ENCODE peak calls at places on chromosomes 2 and 18, in seven cellular contexts. One of them, this sample, is unnamed.
A peak's percentile ranks its signal among the peaks of the same experiment; 100 is the strongest.

GRCh38 chr2:238701066-238701906 is 146.6 kb upstream of the TWIST2 start:
- DNase-seq in ELR: no peak
- DNase-seq in activated CD4-positive, CD25-positive, alpha-beta regulatory T cell treated with anti-CD3 and anti-CD28 coated beads, Interleukin-2, amount 50 U/mL, for 16 hours: no peak
- DNase-seq in CD8-positive, alpha-beta T cell: no peak
- DNase-seq in stimulated activated CD4-positive, alpha-beta T cell treated with anti-CD3 and anti-CD28 coated beads, Interleukin-15, amount 100 ng/mL, for 1 hour: no peak
- DNase-seq in GM04503: no peak
- DNase-seq in lower lobe of right lung: no peak
- DNase-seq in this sample: no peak

GRCh38 chr18:50011813-50012445 is 183.0 kb downstream of the MYO5B start:
- DNase-seq in ELR: peak; percentile 48
- DNase-seq in activated CD4-positive, CD25-positive, alpha-beta regulatory T cell treated with anti-CD3 and anti-CD28 coated beads, Interleukin-2, amount 50 U/mL, for 16 hours: no peak
- DNase-seq in GM04503: peak; percentile 21
- DNase-seq in stimulated activated CD4-positive, alpha-beta T cell treated with anti-CD3 and anti-CD28 coated beads, Interleukin-15, amount 100 ng/mL, for 1 hour: no peak
- DNase-seq in lower lobe of right lung: no peak
- DNase-seq in CD8-positive, alpha-beta T cell: no peak
- DNase-seq in this sample: no peak

GRCh38 chr2:96895032-96895708 is 25.3 kb upstream of the SEMA4C start:
- DNase-seq in stimulated activated CD4-positive, alpha-beta T cell treated with anti-CD3 and anti-CD28 coated beads, Interleukin-15, amount 100 ng/mL, for 1 hour: no peak
- DNase-seq in GM04503: no peak
- DNase-seq in lower lobe of right lung: no peak
- DNase-seq in CD8-positive, alpha-beta T cell: no peak
- DNase-seq in activated CD4-positive, CD25-positive, alpha-beta regulatory T cell treated with anti-CD3 and anti-CD28 coated beads, Interleukin-2, amount 50 U/mL, for 16 hours: no peak
- DNase-seq in ELR: no peak
- DNase-seq in this sample: no peak

GRCh38 chr2:62195421-62196277 is at the start of gene B3GNT2:
- DNase-seq in GM04503: no peak
- DNase-seq in activated CD4-positive, CD25-positive, alpha-beta regulatory T cell treated with anti-CD3 and anti-CD28 coated beads, Interleukin-2, amount 50 U/mL, for 16 hours: peak; percentile 67
- DNase-seq in stimulated activated CD4-positive, alpha-beta T cell treated with anti-CD3 and anti-CD28 coated beads, Interleukin-15, amount 100 ng/mL, for 1 hour: peak; percentile 70
- DNase-seq in ELR: peak; percentile 79
- DNase-seq in CD8-positive, alpha-beta T cell: peak; percentile 86
- DNase-seq in lower lobe of right lung: peak; percentile 88
- DNase-seq in this sample: peak; percentile 79

GRCh38 chr2:7796200-7796563 is 879.0 kb downstream of the RNF144A start:
- DNase-seq in stimulated activated CD4-positive, alpha-beta T cell treated with anti-CD3 and anti-CD28 coated beads, Interleukin-15, amount 100 ng/mL, for 1 hour: no peak
- DNase-seq in lower lobe of right lung: no peak
- DNase-seq in activated CD4-positive, CD25-positive, alpha-beta regulatory T cell treated with anti-CD3 and anti-CD28 coated beads, Interleukin-2, amount 50 U/mL, for 16 hours: no peak
- DNase-seq in ELR: no peak
- DNase-seq in GM04503: no peak
- DNase-seq in CD8-positive, alpha-beta T cell: no peak
- DNase-seq in this sample: no peak

GRCh38 chr2:104702451-104702850 is 151.5 kb upstream of the POU3F3 start:
- DNase-seq in GM04503: no peak
- DNase-seq in ELR: no peak
- DNase-seq in activated CD4-positive, CD25-positive, alpha-beta regulatory T cell treated with anti-CD3 and anti-CD28 coated beads, Interleukin-2, amount 50 U/mL, for 16 hours: no peak
- DNase-seq in stimulated activated CD4-positive, alpha-beta T cell treated with anti-CD3 and anti-CD28 coated beads, Interleukin-15, amount 100 ng/mL, for 1 hour: no peak
- DNase-seq in lower lobe of right lung: no peak
- DNase-seq in CD8-positive, alpha-beta T cell: no peak
- DNase-seq in this sample: no peak

GRCh38 chr2:239779592-239779983 is 245.6 kb downstream of the NDUFA10 start:
- DNase-seq in lower lobe of right lung: peak; percentile 29
- DNase-seq in CD8-positive, alpha-beta T cell: no peak
- DNase-seq in activated CD4-positive, CD25-positive, alpha-beta regulatory T cell treated with anti-CD3 and anti-CD28 coated beads, Interleukin-2, amount 50 U/mL, for 16 hours: no peak
- DNase-seq in ELR: no peak
- DNase-seq in GM04503: no peak
- DNase-seq in stimulated activated CD4-positive, alpha-beta T cell treated with anti-CD3 and anti-CD28 coated beads, Interleukin-15, amount 100 ng/mL, for 1 hour: no peak
- DNase-seq in this sample: no peak

GRCh38 chr18:31430554-31430953 is 17.0 kb upstream of the DSG3 start:
- DNase-seq in stimulated activated CD4-positive, alpha-beta T cell treated with anti-CD3 and anti-CD28 coated beads, Interleukin-15, amount 100 ng/mL, for 1 hour: no peak
- DNase-seq in lower lobe of right lung: no peak
- DNase-seq in activated CD4-positive, CD25-positive, alpha-beta regulatory T cell treated with anti-CD3 and anti-CD28 coated beads, Interleukin-2, amount 50 U/mL, for 16 hours: no peak
- DNase-seq in CD8-positive, alpha-beta T cell: no peak
- DNase-seq in ELR: no peak
- DNase-seq in GM04503: no peak
- DNase-seq in this sample: no peak

GRCh38 chr2:216365518-216365917 is 6.8 kb downstream of the MARCHF4 start:
- DNase-seq in ELR: no peak
- DNase-seq in CD8-positive, alpha-beta T cell: no peak
- DNase-seq in stimulated activated CD4-positive, alpha-beta T cell treated with anti-CD3 and anti-CD28 coated beads, Interleukin-15, amount 100 ng/mL, for 1 hour: no peak
- DNase-seq in activated CD4-positive, CD25-positive, alpha-beta regulatory T cell treated with anti-CD3 and anti-CD28 coated beads, Interleukin-2, amount 50 U/mL, for 16 hours: no peak
- DNase-seq in lower lobe of right lung: no peak
- DNase-seq in GM04503: no peak
- DNase-seq in this sample: no peak

GRCh38 chr2:54613794-54614257 is 109.6 kb upstream of the EML6 start:
- DNase-seq in lower lobe of right lung: no peak
- DNase-seq in stimulated activated CD4-positive, alpha-beta T cell treated with anti-CD3 and anti-CD28 coated beads, Interleukin-15, amount 100 ng/mL, for 1 hour: no peak
- DNase-seq in CD8-positive, alpha-beta T cell: no peak
- DNase-seq in ELR: peak; percentile 61
- DNase-seq in GM04503: no peak
- DNase-seq in activated CD4-positive, CD25-positive, alpha-beta regulatory T cell treated with anti-CD3 and anti-CD28 coated beads, Interleukin-2, amount 50 U/mL, for 16 hours: no peak
- DNase-seq in this sample: no peak

GRCh38 chr2:109290887-109291675 is 162.1 kb downstream of the SH3RF3 start:
- DNase-seq in GM04503: no peak
- DNase-seq in stimulated activated CD4-positive, alpha-beta T cell treated with anti-CD3 and anti-CD28 coated beads, Interleukin-15, amount 100 ng/mL, for 1 hour: no peak
- DNase-seq in CD8-positive, alpha-beta T cell: no peak
- DNase-seq in lower lobe of right lung: no peak
- DNase-seq in ELR: peak; percentile 76
- DNase-seq in activated CD4-positive, CD25-positive, alpha-beta regulatory T cell treated with anti-CD3 and anti-CD28 coated beads, Interleukin-2, amount 50 U/mL, for 16 hours: no peak
- DNase-seq in this sample: no peak

GRCh38 chr2:128258218-128258617 is 60.5 kb downstream of the HS6ST1 start:
- DNase-seq in GM04503: no peak
- DNase-seq in activated CD4-positive, CD25-positive, alpha-beta regulatory T cell treated with anti-CD3 and anti-CD28 coated beads, Interleukin-2, amount 50 U/mL, for 16 hours: no peak
- DNase-seq in ELR: no peak
- DNase-seq in lower lobe of right lung: no peak
- DNase-seq in CD8-positive, alpha-beta T cell: no peak
- DNase-seq in stimulated activated CD4-positive, alpha-beta T cell treated with anti-CD3 and anti-CD28 coated beads, Interleukin-15, amount 100 ng/mL, for 1 hour: no peak
- DNase-seq in this sample: no peak

GRCh38 chr2:101188683-101189405 is 37.7 kb upstream of the TBC1D8 start:
- DNase-seq in CD8-positive, alpha-beta T cell: no peak
- DNase-seq in GM04503: no peak
- DNase-seq in stimulated activated CD4-positive, alpha-beta T cell treated with anti-CD3 and anti-CD28 coated beads, Interleukin-15, amount 100 ng/mL, for 1 hour: no peak
- DNase-seq in activated CD4-positive, CD25-positive, alpha-beta regulatory T cell treated with anti-CD3 and anti-CD28 coated beads, Interleukin-2, amount 50 U/mL, for 16 hours: no peak
- DNase-seq in ELR: peak; percentile 68
- DNase-seq in lower lobe of right lung: no peak
- DNase-seq in this sample: no peak

GRCh38 chr18:43234889-43235288 is 42.4 kb downstream of the SYT4 start:
- DNase-seq in CD8-positive, alpha-beta T cell: no peak
- DNase-seq in lower lobe of right lung: no peak
- DNase-seq in ELR: no peak
- DNase-seq in stimulated activated CD4-positive, alpha-beta T cell treated with anti-CD3 and anti-CD28 coated beads, Interleukin-15, amount 100 ng/mL, for 1 hour: no peak
- DNase-seq in activated CD4-positive, CD25-positive, alpha-beta regulatory T cell treated with anti-CD3 and anti-CD28 coated beads, Interleukin-2, amount 50 U/mL, for 16 hours: no peak
- DNase-seq in GM04503: no peak
- DNase-seq in this sample: no peak

GRCh38 chr2:134320930-134321329 is 67.1 kb downstream of the MGAT5 start:
- DNase-seq in lower lobe of right lung: no peak
- DNase-seq in GM04503: no peak
- DNase-seq in stimulated activated CD4-positive, alpha-beta T cell treated with anti-CD3 and anti-CD28 coated beads, Interleukin-15, amount 100 ng/mL, for 1 hour: no peak
- DNase-seq in activated CD4-positive, CD25-positive, alpha-beta regulatory T cell treated with anti-CD3 and anti-CD28 coated beads, Interleukin-2, amount 50 U/mL, for 16 hours: no peak
- DNase-seq in CD8-positive, alpha-beta T cell: peak; percentile 34
- DNase-seq in ELR: no peak
- DNase-seq in this sample: no peak

GRCh38 chr2:159936471-159936870 is 125.9 kb downstream of the PLA2R1 start:
- DNase-seq in lower lobe of right lung: no peak
- DNase-seq in activated CD4-positive, CD25-positive, alpha-beta regulatory T cell treated with anti-CD3 and anti-CD28 coated beads, Interleukin-2, amount 50 U/mL, for 16 hours: no peak
- DNase-seq in stimulated activated CD4-positive, alpha-beta T cell treated with anti-CD3 and anti-CD28 coated beads, Interleukin-15, amount 100 ng/mL, for 1 hour: no peak
- DNase-seq in ELR: peak; percentile 21
- DNase-seq in GM04503: no peak
- DNase-seq in CD8-positive, alpha-beta T cell: no peak
- DNase-seq in this sample: no peak

GRCh38 chr18:51279367-51279984 is 82.0 kb upstream of the MEX3C start:
- DNase-seq in lower lobe of right lung: no peak
- DNase-seq in stimulated activated CD4-positive, alpha-beta T cell treated with anti-CD3 and anti-CD28 coated beads, Interleukin-15, amount 100 ng/mL, for 1 hour: no peak
- DNase-seq in GM04503: no peak
- DNase-seq in ELR: no peak
- DNase-seq in activated CD4-positive, CD25-positive, alpha-beta regulatory T cell treated with anti-CD3 and anti-CD28 coated beads, Interleukin-2, amount 50 U/mL, for 16 hours: no peak
- DNase-seq in CD8-positive, alpha-beta T cell: no peak
- DNase-seq in this sample: no peak

GRCh38 chr2:207231106-207231860 is 65.5 kb upstream of the KLF7 start:
- DNase-seq in CD8-positive, alpha-beta T cell: no peak
- DNase-seq in GM04503: no peak
- DNase-seq in activated CD4-positive, CD25-positive, alpha-beta regulatory T cell treated with anti-CD3 and anti-CD28 coated beads, Interleukin-2, amount 50 U/mL, for 16 hours: no peak
- DNase-seq in stimulated activated CD4-positive, alpha-beta T cell treated with anti-CD3 and anti-CD28 coated beads, Interleukin-15, amount 100 ng/mL, for 1 hour: no peak
- DNase-seq in lower lobe of right lung: no peak
- DNase-seq in ELR: peak; percentile 58
- DNase-seq in this sample: no peak

GRCh38 chr2:159362816-159363251 is 76.3 kb upstream of the WDSUB1 start:
- DNase-seq in ELR: peak; percentile 69
- DNase-seq in lower lobe of right lung: no peak
- DNase-seq in activated CD4-positive, CD25-positive, alpha-beta regulatory T cell treated with anti-CD3 and anti-CD28 coated beads, Interleukin-2, amount 50 U/mL, for 16 hours: no peak
- DNase-seq in CD8-positive, alpha-beta T cell: no peak
- DNase-seq in stimulated activated CD4-positive, alpha-beta T cell treated with anti-CD3 and anti-CD28 coated beads, Interleukin-15, amount 100 ng/mL, for 1 hour: no peak
- DNase-seq in GM04503: peak; percentile 3
- DNase-seq in this sample: no peak

GRCh38 chr2:17583166-17583565 is 42.7 kb downstream of the VSNL1 start:
- DNase-seq in activated CD4-positive, CD25-positive, alpha-beta regulatory T cell treated with anti-CD3 and anti-CD28 coated beads, Interleukin-2, amount 50 U/mL, for 16 hours: no peak
- DNase-seq in stimulated activated CD4-positive, alpha-beta T cell treated with anti-CD3 and anti-CD28 coated beads, Interleukin-15, amount 100 ng/mL, for 1 hour: no peak
- DNase-seq in CD8-positive, alpha-beta T cell: no peak
- DNase-seq in GM04503: no peak
- DNase-seq in ELR: no peak
- DNase-seq in lower lobe of right lung: no peak
- DNase-seq in this sample: no peak

GRCh38 chr2:2872713-2873449 is 504.7 kb downstream of the EIPR1 start:
- DNase-seq in GM04503: no peak
- DNase-seq in CD8-positive, alpha-beta T cell: no peak
- DNase-seq in ELR: no peak
- DNase-seq in lower lobe of right lung: no peak
- DNase-seq in activated CD4-positive, CD25-positive, alpha-beta regulatory T cell treated with anti-CD3 and anti-CD28 coated beads, Interleukin-2, amount 50 U/mL, for 16 hours: no peak
- DNase-seq in stimulated activated CD4-positive, alpha-beta T cell treated with anti-CD3 and anti-CD28 coated beads, Interleukin-15, amount 100 ng/mL, for 1 hour: no peak
- DNase-seq in this sample: no peak

GRCh38 chr2:140975237-140975636 is 1155.6 kb downstream of the LRP1B start:
- DNase-seq in lower lobe of right lung: no peak
- DNase-seq in activated CD4-positive, CD25-positive, alpha-beta regulatory T cell treated with anti-CD3 and anti-CD28 coated beads, Interleukin-2, amount 50 U/mL, for 16 hours: no peak
- DNase-seq in ELR: peak; percentile 69
- DNase-seq in CD8-positive, alpha-beta T cell: no peak
- DNase-seq in GM04503: no peak
- DNase-seq in stimulated activated CD4-positive, alpha-beta T cell treated with anti-CD3 and anti-CD28 coated beads, Interleukin-15, amount 100 ng/mL, for 1 hour: no peak
- DNase-seq in this sample: no peak

GRCh38 chr2:236338495-236339184 is 74.4 kb upstream of the ASB18 start:
- DNase-seq in stimulated activated CD4-positive, alpha-beta T cell treated with anti-CD3 and anti-CD28 coated beads, Interleukin-15, amount 100 ng/mL, for 1 hour: no peak
- DNase-seq in CD8-positive, alpha-beta T cell: no peak
- DNase-seq in lower lobe of right lung: peak; percentile 59
- DNase-seq in ELR: no peak
- DNase-seq in activated CD4-positive, CD25-positive, alpha-beta regulatory T cell treated with anti-CD3 and anti-CD28 coated beads, Interleukin-2, amount 50 U/mL, for 16 hours: no peak
- DNase-seq in GM04503: no peak
- DNase-seq in this sample: no peak

GRCh38 chr2:86185517-86186212 is 9.6 kb downstream of the IMMT start:
- DNase-seq in CD8-positive, alpha-beta T cell: no peak
- DNase-seq in ELR: no peak
- DNase-seq in stimulated activated CD4-positive, alpha-beta T cell treated with anti-CD3 and anti-CD28 coated beads, Interleukin-15, amount 100 ng/mL, for 1 hour: no peak
- DNase-seq in lower lobe of right lung: no peak
- DNase-seq in activated CD4-positive, CD25-positive, alpha-beta regulatory T cell treated with anti-CD3 and anti-CD28 coated beads, Interleukin-2, amount 50 U/mL, for 16 hours: no peak
- DNase-seq in GM04503: no peak
- DNase-seq in this sample: no peak

GRCh38 chr18:22167091-22167470 is 2.3 kb upstream of the GATA6 start:
- DNase-seq in lower lobe of right lung: no peak
- DNase-seq in CD8-positive, alpha-beta T cell: no peak
- DNase-seq in activated CD4-positive, CD25-positive, alpha-beta regulatory T cell treated with anti-CD3 and anti-CD28 coated beads, Interleukin-2, amount 50 U/mL, for 16 hours: no peak
- DNase-seq in ELR: no peak
- DNase-seq in GM04503: no peak
- DNase-seq in stimulated activated CD4-positive, alpha-beta T cell treated with anti-CD3 and anti-CD28 coated beads, Interleukin-15, amount 100 ng/mL, for 1 hour: no peak
- DNase-seq in this sample: no peak

GRCh38 chr2:44578401-44579135 is 216.8 kb downstream of the CAMKMT start:
- DNase-seq in CD8-positive, alpha-beta T cell: no peak
- DNase-seq in lower lobe of right lung: no peak
- DNase-seq in stimulated activated CD4-positive, alpha-beta T cell treated with anti-CD3 and anti-CD28 coated beads, Interleukin-15, amount 100 ng/mL, for 1 hour: no peak
- DNase-seq in activated CD4-positive, CD25-positive, alpha-beta regulatory T cell treated with anti-CD3 and anti-CD28 coated beads, Interleukin-2, amount 50 U/mL, for 16 hours: no peak
- DNase-seq in GM04503: peak; percentile 34
- DNase-seq in ELR: peak; percentile 52
- DNase-seq in this sample: no peak

GRCh38 chr2:11811036-11811654 is 64.7 kb downstream of the LPIN1 start:
- DNase-seq in ELR: no peak
- DNase-seq in CD8-positive, alpha-beta T cell: no peak
- DNase-seq in activated CD4-positive, CD25-positive, alpha-beta regulatory T cell treated with anti-CD3 and anti-CD28 coated beads, Interleukin-2, amount 50 U/mL, for 16 hours: no peak
- DNase-seq in GM04503: no peak
- DNase-seq in stimulated activated CD4-positive, alpha-beta T cell treated with anti-CD3 and anti-CD28 coated beads, Interleukin-15, amount 100 ng/mL, for 1 hour: no peak
- DNase-seq in lower lobe of right lung: no peak
- DNase-seq in this sample: no peak

This sample was measured in stimulated activated CD8-positive, alpha-beta memory T cell treated with anti-CD3 and anti-CD28 coated beads, Interleukin-2, amount 100 ng/mL, for 1 hour.